ENCODE peak calls at places on chromosomes 1 and 21, in five cellular contexts. G is CD8-positive, alpha-beta T cell; C is esophagus squamous epithelium; E is uterus; I is astrocyte. O is an unnamed sample. For H3K4me1, the result is how much of the 10 kb centered on the place peaks cover.

GRCh38 chr1:144551543-144552424 is 40.9 kb upstream of the PPIAL4F start:
- DNase-seq in G (peak), C (no peak), E (peak), I (peak), O (peak)

GRCh38 chr1:206933333-206933945 is 11.7 kb upstream of the FCMR start:
- DNase-seq in G (peak), C (no peak), E (no peak), I (no peak), O (no peak)

GRCh38 chr1:26180010-26180506 is 2.8 kb downstream of the CNKSR1 start:
- DNase-seq in G (no peak), C (no peak), E (no peak), I (no peak), O (no peak)

GRCh38 chr1:227759345-227760300 is 24.4 kb downstream of the SNAP47 start:
- DNase-seq in G (no peak), C (no peak), E (peak), I (peak), O (peak)

GRCh38 chr1:246566808-246567154 is 525 bp downstream of the CNST start:
- DNase-seq in G (no peak), C (no peak), E (no peak), I (peak), O (no peak)

GRCh38 chr1:212515329-212515760 is 82.6 kb downstream of the NENF start:
- DNase-seq in G (no peak), C (no peak), E (no peak), I (no peak), O (no peak)

GRCh38 chr1:225942574-225942973 is 1.6 kb upstream of the LEFTY2 start:
- DNase-seq in G (no peak), C (no peak), E (no peak), I (no peak), O (no peak)

GRCh38 chr1:217562229-217562878 is 68.5 kb downstream of the GPATCH2 start:
- DNase-seq in G (no peak), C (no peak), E (no peak), I (peak), O (peak)

GRCh38 chr1:87123610-87124009 is 205.1 kb upstream of the LMO4 start:
- DNase-seq in G (no peak), C (no peak), E (no peak), I (no peak), O (no peak)

GRCh38 chr1:43951021-43951985 is 4.6 kb downstream of the IPO13 start:
- DNase-seq in G (no peak), C (no peak), E (no peak), I (no peak), O (no peak)

GRCh38 chr1:117810553-117810952 is 118.9 kb downstream of the GDAP2 start:
- DNase-seq in G (no peak), C (no peak), E (no peak), I (no peak), O (no peak)

GRCh38 chr1:13483946-13484345 is 29.9 kb downstream of the LRRC38 start:
- DNase-seq in G (no peak), C (no peak), E (no peak), I (no peak), O (no peak)

GRCh38 chr1:17128361-17128760 is 9.1 kb upstream of the PADI2 start:
- DNase-seq in G (no peak), C (no peak), E (no peak), I (peak), O (peak)

GRCh38 chr1:87115317-87115885 is 201.0 kb downstream of the HS2ST1 start:
- DNase-seq in G (no peak), C (no peak), E (no peak), I (peak), O (peak)

GRCh38 chr21:25457411-25457810 is 149.9 kb downstream of the MRPL39 start:
- DNase-seq in G (no peak), C (no peak), E (no peak), I (peak), O (peak)

GRCh38 chr1:209291715-209292114 is 291.8 kb upstream of the CAMK1G start:
- DNase-seq in G (no peak), C (no peak), E (peak), I (no peak), O (no peak)

GRCh38 chr1:32240140-32240951 is 6.7 kb upstream of the FAM167B start:
- DNase-seq in G (peak), C (no peak), E (peak), I (peak), O (no peak)

GRCh38 chr1:47325530-47325929 is 8.1 kb upstream of the CMPK1 start:
- DNase-seq in G (no peak), C (no peak), E (no peak), I (no peak), O (peak)

GRCh38 chr1:88983791-88984552 is 8.5 kb downstream of the KYAT3 start:
- DNase-seq in G (no peak), C (no peak), E (no peak), I (peak), O (peak)

GRCh38 chr1:195054217-195054687 is 1554.0 kb downstream of the KCNT2 start:
- DNase-seq in G (no peak), C (no peak), E (no peak), I (no peak), O (no peak)

GRCh38 chr1:243917177-243917862 is 67.3 kb upstream of the AKT3 start:
- DNase-seq in G (no peak), C (no peak), E (peak), I (peak), O (peak)

GRCh38 chr1:39115271-39116110 is 89.0 kb upstream of the MACF1 start:
- DNase-seq in G (no peak), C (no peak), E (no peak), I (peak), O (no peak)

GRCh38 chr21:45378258-45378966 is 26.6 kb upstream of the COL18A1 start:
- DNase-seq in G (no peak), C (no peak), E (no peak), I (peak), O (no peak)

GRCh38 chr1:67818725-67819301 is 14.5 kb downstream of the GNG12 start:
- DNase-seq in G (no peak), C (no peak), E (no peak), I (peak), O (no peak)

GRCh38 chr1:171434717-171435346 is 50.5 kb upstream of the PRRC2C start:
- DNase-seq in G (no peak), C (no peak), E (peak), I (peak), O (peak)

GRCh38 chr21:31972622-31973021 is 99.8 kb downstream of the HUNK start:
- DNase-seq in G (no peak), C (no peak), E (no peak), I (no peak), O (no peak)

GRCh38 chr1:236066828-236067386 is 2.0 kb upstream of the NID1 start:
- DNase-seq in G (peak), C (no peak), E (peak), I (no peak), O (no peak)

GRCh38 chr1:3599816-3600215 is 11.5 kb downstream of the MEGF6 start:
- DNase-seq in G (no peak), C (no peak), E (no peak), I (no peak), O (no peak)

GRCh38 chr21:21236981-21237380 is 238.8 kb downstream of the NCAM2 start:
- DNase-seq in G (no peak), C (no peak), E (no peak), I (no peak), O (no peak)

GRCh38 chr1:170481000-170481399 is 51.0 kb upstream of the GORAB start:
- DNase-seq in G (no peak), C (no peak), E (no peak), I (no peak), O (no peak)

GRCh38 chr1:171841931-171842723 is 829 bp downstream of the DNM3 start:
- DNase-seq in G (no peak), C (no peak), E (peak), I (no peak), O (no peak)

GRCh38 chr1:1614204-1614953 is 921 bp upstream of the MIB2 start:
- DNase-seq in G (peak), C (no peak), E (no peak), I (peak), O (peak)

GRCh38 chr1:91278754-91279153 is 125.9 kb downstream of the HFM1 start:
- DNase-seq in G (no peak), C (no peak), E (no peak), I (peak), O (no peak)

GRCh38 chr1:228415221-228415620 is 1.4 kb downstream of the TRIM17 start:
- DNase-seq in G (no peak), C (no peak), E (no peak), I (no peak), O (no peak)

GRCh38 chr1:93186667-93187066 is 6.1 kb downstream of the CCDC18 start:
- DNase-seq in G (no peak), C (no peak), E (no peak), I (no peak), O (no peak)

GRCh38 chr1:115222616-115223402 is 115.2 kb downstream of the NGF start:
- DNase-seq in G (no peak), C (no peak), E (no peak), I (peak), O (peak)

GRCh38 chr1:201551877-201552731 is 13.2 kb downstream of the NAV1 start:
- DNase-seq in G (no peak), C (no peak), E (no peak), I (peak), O (no peak)

DNA sequence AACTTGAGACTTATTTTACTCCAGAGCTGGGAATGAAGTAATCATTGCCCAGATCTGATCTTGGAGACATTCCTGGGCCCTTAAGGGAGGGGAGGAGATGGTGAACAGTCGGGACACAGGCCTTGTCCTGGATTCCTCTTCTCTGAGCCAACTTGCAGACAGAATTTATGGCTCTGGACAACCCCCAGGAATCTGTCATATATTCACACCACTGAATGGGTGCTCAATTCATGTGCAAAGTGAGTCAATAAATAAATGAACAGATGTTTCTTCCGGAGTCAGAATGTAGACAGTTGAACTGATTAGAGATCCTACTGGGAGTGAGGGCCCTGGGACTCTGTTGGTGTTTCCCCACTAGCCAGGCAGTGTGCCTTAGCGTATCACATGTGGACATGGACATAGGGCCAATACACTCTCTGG is 2.6 kb downstream of the TUFT1 start:
- DNase-seq in G (no peak), C (no peak), E (peak), I (peak), O (peak)
- H3K4me1 ChIP-seq in G (under half), C (half or more), E (under half), I (under half), O (under half)

GRCh38 chr1:65265296-65266271 is 43.8 kb upstream of the DNAJC6 start:
- DNase-seq in G (peak), C (no peak), E (peak), I (peak), O (peak)
- TF ChIP-seq CTCF in G (no peak), C (no peak), E (peak), I (no peak), O (peak)

DNA sequence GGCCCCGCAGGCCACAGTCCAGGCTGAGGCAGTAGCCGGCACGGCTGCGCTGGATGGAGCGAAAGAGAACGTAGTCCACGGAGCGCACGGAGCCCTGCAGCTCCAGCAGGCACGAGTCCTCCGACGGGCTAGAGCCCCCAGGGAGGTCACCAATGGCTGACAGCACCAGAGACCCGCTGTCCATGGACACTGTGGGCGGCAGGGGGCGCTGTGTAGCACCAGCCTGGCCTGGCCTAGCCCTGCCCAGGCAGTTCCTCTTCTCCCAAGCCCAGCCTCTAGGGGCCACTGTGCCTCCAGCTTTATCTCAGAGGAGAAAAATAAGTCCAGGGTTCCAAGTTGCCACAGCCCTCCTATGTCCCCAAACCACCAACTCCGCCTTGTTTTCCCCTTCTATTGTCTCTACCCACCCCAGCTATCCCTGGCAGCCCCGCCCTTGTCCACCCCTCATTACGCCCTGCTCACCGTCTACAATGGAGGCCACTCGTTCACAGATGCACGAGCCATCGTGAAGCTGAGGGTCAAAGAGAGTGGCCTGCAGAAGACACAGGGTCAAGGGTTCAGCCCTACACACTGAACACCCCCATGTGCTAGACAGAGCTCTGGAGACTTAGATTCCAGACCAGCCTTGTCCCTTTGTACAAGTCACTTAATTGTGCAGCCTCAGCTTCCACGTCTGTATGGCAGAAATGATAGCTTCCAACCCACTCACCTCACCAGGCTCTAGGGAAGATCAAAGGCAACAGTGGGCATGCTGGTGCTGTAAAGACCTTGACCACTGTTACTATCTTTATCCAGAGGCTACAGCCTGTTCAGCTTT is 4.4 kb downstream of the ENTREP3 start:
- DNase-seq in G (peak), C (peak), E (peak), I (peak), O (peak)
- H3K27ac ChIP-seq in G (peak), C (peak), E (peak), I (peak), O (no peak)

GRCh38 chr1:192453360-192454045 is 122.1 kb upstream of the RGS1 start:
- DNase-seq in G (no peak), C (no peak), E (no peak), I (peak), O (no peak)
- H3K4me1 ChIP-seq in G (under half), C (under half), E (under half), I (under half), O (under half)

GRCh38 chr1:70436617-70437236 is 25.7 kb downstream of the CTH start:
- DNase-seq in G (no peak), C (no peak), E (peak), I (no peak), O (no peak)
- TF ChIP-seq CTCF in G (no peak), C (no peak), E (peak), I (no peak), O (peak)

GRCh38 chr1:204621391-204621790 is 64.1 kb downstream of the LRRN2 start:
- DNase-seq in G (no peak), C (no peak), E (no peak), I (peak), O (no peak)
- H3K27ac ChIP-seq in G (no peak), C (no peak), E (no peak), I (no peak), O (no peak)

DNA sequence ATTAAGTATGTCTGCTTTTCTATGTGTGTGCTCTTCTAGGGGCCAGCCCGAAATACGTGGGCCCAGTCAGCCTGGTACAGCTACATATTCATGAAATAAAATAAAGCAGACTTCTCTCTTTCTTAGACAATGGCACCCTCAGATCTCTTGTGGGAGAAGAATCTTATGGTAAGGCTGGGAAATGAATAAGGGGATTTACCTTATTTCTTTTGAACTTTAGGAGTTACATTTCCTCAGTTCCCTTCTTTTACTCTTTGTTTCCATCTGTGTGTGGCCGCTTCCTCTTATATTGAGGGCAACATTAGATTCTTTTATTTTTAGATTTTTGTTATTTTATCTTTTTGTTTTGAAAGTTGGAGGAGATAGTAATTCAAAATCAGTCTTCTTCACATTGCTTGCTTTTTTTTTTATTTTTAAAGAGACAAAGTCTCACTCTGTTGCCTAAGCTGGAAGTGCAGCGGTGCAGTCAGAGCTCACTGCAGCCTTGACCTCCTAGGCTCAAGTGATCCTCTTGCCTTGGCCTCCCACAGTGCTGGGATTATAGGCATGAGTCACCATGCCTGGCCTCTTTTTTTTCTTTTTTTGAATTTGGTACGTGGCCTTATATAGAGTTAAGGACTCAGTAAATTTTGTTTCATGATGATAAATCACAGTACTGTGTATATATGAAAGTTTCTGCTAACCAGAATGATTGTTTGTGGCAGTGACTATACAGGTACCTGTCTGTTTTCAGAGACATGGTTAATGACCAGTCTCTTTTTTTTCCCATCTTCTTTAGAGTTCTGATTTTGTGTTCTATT is 9.1 kb downstream of the LAMC1 start:
- DNase-seq in G (no peak), C (no peak), E (no peak), I (no peak), O (no peak)
- H3K4me1 ChIP-seq in G (under half), C (half or more), E (under half), I (under half), O (under half)

DNA sequence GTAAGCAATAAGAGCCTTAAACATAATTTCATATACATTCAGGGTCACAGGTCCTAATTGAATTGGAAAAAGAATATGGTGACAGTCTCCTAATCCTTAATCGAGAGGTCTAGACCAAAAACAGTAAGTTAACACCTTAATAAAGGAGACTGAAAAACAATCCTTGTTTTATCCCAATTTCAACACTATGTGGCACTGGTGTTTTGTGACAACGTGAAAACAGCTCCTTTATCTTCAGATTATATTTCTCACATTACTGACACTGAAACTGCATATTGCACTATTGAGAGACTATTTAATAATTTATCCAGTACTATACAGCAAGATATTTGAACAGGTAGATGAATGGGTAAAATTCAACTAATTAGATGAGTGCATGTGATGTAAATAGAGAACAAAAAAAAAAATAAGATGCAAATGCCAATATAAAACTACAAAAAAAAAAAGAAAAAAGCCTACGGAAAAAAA is 34.1 kb downstream of the TP53BP2 start:
- DNase-seq in G (no peak), C (no peak), E (no peak), I (peak), O (peak)
- TF ChIP-seq CTCF in G (peak), C (peak), E (peak), I (peak), O (peak)

GRCh38 chr1:33379631-33380354 is 51.1 kb downstream of the PHC2 start:
- DNase-seq in G (no peak), C (no peak), E (no peak), I (no peak), O (no peak)
- H3K27ac ChIP-seq in G (no peak), C (no peak), E (no peak), I (no peak), O (no peak)

GRCh38 chr21:34925597-34925996 is 123.5 kb downstream of the RUNX1 start:
- DNase-seq in G (no peak), C (no peak), E (no peak), I (no peak), O (no peak)
- H3K4me1 ChIP-seq in G (under half), C (under half), E (under half), I (under half), O (under half)

O was measured in foreskin keratinocyte.